ENCODE peak calls at places on chromosomes 3 and 15, in five cellular contexts. J is GM12878, I is K562, Q is HepG2, G is H1. R is an unnamed sample.
A peak's percentile ranks its signal among the peaks of the same experiment; 100 is the strongest.

GRCh38 chr15:83398591-83398990 is 48.5 kb upstream of the SH3GL3 start:
- DNase-seq in J (no peak), I (no peak), Q (no peak), G (no peak), R (no peak)

GRCh38 chr15:99407716-99408115 is 156.4 kb downstream of the LRRC28 start:
- DNase-seq in J (no peak), I (no peak), Q (no peak), G (no peak), R (no peak)

GRCh38 chr3:64157150-64158035 is 67.9 kb downstream of the PRICKLE2 start:
- DNase-seq in J (no peak), I (no peak), Q (no peak), G (no peak), R (peak; percentile 20)

GRCh38 chr15:87349181-87349580 is 907.4 kb downstream of the NTRK3 start:
- DNase-seq in J (no peak), I (no peak), Q (no peak), G (no peak), R (peak; percentile 4)

GRCh38 chr3:170961616-170962400 is 53.4 kb upstream of the EIF5A2 start:
- DNase-seq in J (no peak), I (peak; percentile 15), Q (peak; percentile 76), G (no peak), R (peak; percentile 26)

GRCh38 chr3:194058189-194058571 is 77.8 kb upstream of the HES1 start:
- DNase-seq in J (no peak), I (peak; percentile 37), Q (peak; percentile 65), G (peak; percentile 69), R (peak; percentile 34)

GRCh38 chr3:81592101-81592500 is 169.3 kb downstream of the GBE1 start:
- DNase-seq in J (no peak), I (no peak), Q (no peak), G (no peak), R (no peak)

GRCh38 chr3:196024968-196025367 is 56.9 kb downstream of the TFRC start:
- DNase-seq in J (no peak), I (no peak), Q (no peak), G (no peak), R (no peak)

GRCh38 chr15:49813615-49814014 is 192.8 kb downstream of the DTWD1 start:
- DNase-seq in J (no peak), I (no peak), Q (no peak), G (no peak), R (no peak)

GRCh38 chr3:99218468-99218867 is 317.0 kb upstream of the DCBLD2 start:
- DNase-seq in J (no peak), I (no peak), Q (no peak), G (no peak), R (no peak)

GRCh38 chr15:39127925-39128617 is 452.8 kb upstream of the THBS1 start:
- DNase-seq in J (no peak), I (peak; percentile 27), Q (peak; percentile 98), G (no peak), R (no peak)

GRCh38 chr3:142211034-142211433 is 14.4 kb downstream of the GK5 start:
- DNase-seq in J (no peak), I (no peak), Q (no peak), G (no peak), R (peak; percentile 29)

GRCh38 chr15:31032959-31033358 is 41.5 kb upstream of the MTMR10 start:
- DNase-seq in J (no peak), I (no peak), Q (no peak), G (no peak), R (no peak)

GRCh38 chr15:74695597-74696397 is at the start of gene EDC3:
- DNase-seq in J (peak; percentile 40), I (peak; percentile 89), Q (peak; percentile 79), G (peak; percentile 33), R (peak; percentile 92)

GRCh38 chr3:64291345-64291744 is 66.1 kb upstream of the PRICKLE2 start:
- DNase-seq in J (no peak), I (no peak), Q (no peak), G (no peak), R (no peak)

GRCh38 chr3:15265655-15266509 is 59.8 kb downstream of the CAPN7 start:
- DNase-seq in J (no peak), I (no peak), Q (no peak), G (no peak), R (no peak)

GRCh38 chr15:50828610-50829206 is 63.2 kb upstream of the SPPL2A start:
- DNase-seq in J (no peak), I (peak; percentile 17), Q (peak; percentile 70), G (no peak), R (no peak)

GRCh38 chr3:43246956-43247355 is 39.4 kb upstream of the SNRK start:
- DNase-seq in J (no peak), I (no peak), Q (no peak), G (no peak), R (no peak)

GRCh38 chr3:47283193-47283537 is 421 bp downstream of the KLHL18 start:
- DNase-seq in J (no peak), I (no peak), Q (no peak), G (no peak), R (no peak)

GRCh38 chr3:119745942-119746341 is 36.0 kb upstream of the NR1I2 start:
- DNase-seq in J (no peak), I (no peak), Q (no peak), G (no peak), R (no peak)

GRCh38 chr3:123632161-123632655 is 47.4 kb upstream of the HACD2 start:
- DNase-seq in J (no peak), I (no peak), Q (no peak), G (no peak), R (no peak)

GRCh38 chr3:71753716-71754609 is at the start of gene GPR27:
- DNase-seq in J (no peak), I (no peak), Q (no peak), G (no peak), R (peak; percentile 85)

GRCh38 chr15:99343836-99344551 is 92.7 kb downstream of the LRRC28 start:
- DNase-seq in J (no peak), I (no peak), Q (no peak), G (peak; percentile 21), R (peak; percentile 30)

GRCh38 chr3:29789686-29790085 is 508.8 kb downstream of the RBMS3 start:
- DNase-seq in J (no peak), I (no peak), Q (no peak), G (no peak), R (peak; percentile 2)

GRCh38 chr3:100089802-100090668 is 24.3 kb downstream of the FILIP1L start:
- DNase-seq in J (no peak), I (peak; percentile 55), Q (peak; percentile 67), G (peak; percentile 10), R (no peak)

GRCh38 chr15:51234181-51234927 is 104.0 kb downstream of the CYP19A1 start:
- DNase-seq in J (no peak), I (no peak), Q (no peak), G (no peak), R (no peak)

GRCh38 chr3:55571216-55571813 is 84.2 kb upstream of the WNT5A start:
- DNase-seq in J (peak; percentile 34), I (no peak), Q (no peak), G (no peak), R (no peak)

GRCh38 chr3:65398953-65399352 is 639.8 kb downstream of the MAGI1 start:
- DNase-seq in J (no peak), I (no peak), Q (no peak), G (no peak), R (no peak)

GRCh38 chr15:56215769-56216168 is 27.9 kb downstream of the RFX7 start:
- DNase-seq in J (no peak), I (no peak), Q (no peak), G (no peak), R (no peak)

GRCh38 chr3:47057212-47057671 is 77.8 kb downstream of the NBEAL2 start:
- DNase-seq in J (no peak), I (no peak), Q (no peak), G (no peak), R (no peak)

GRCh38 chr3:105584351-105584790 is 217.7 kb downstream of the ALCAM start:
- DNase-seq in J (no peak), I (no peak), Q (no peak), G (no peak), R (no peak)

GRCh38 chr15:77029166-77030041 is 34.5 kb downstream of the PSTPIP1 start:
- DNase-seq in J (no peak), I (no peak), Q (no peak), G (no peak), R (peak; percentile 24)

GRCh38 chr3:151327571-151328198 is 1.7 kb downstream of the P2RY13 start:
- DNase-seq in J (no peak), I (no peak), Q (no peak), G (no peak), R (peak; percentile 7)

GRCh38 chr3:163560459-163560858 is 1517.8 kb downstream of the SI start:
- DNase-seq in J (no peak), I (no peak), Q (no peak), G (no peak), R (no peak)

GRCh38 chr3:16865335-16865734 is 19.4 kb upstream of the PLCL2 start:
- DNase-seq in J (no peak), I (no peak), Q (no peak), G (no peak), R (no peak)

GRCh38 chr3:16864610-16865313 is 20.0 kb upstream of the PLCL2 start:
- DNase-seq in J (no peak), I (no peak), Q (peak; percentile 4), G (no peak), R (no peak)

GRCh38 chr3:16868513-16868912 is 16.2 kb upstream of the PLCL2 start:
- DNase-seq in J (no peak), I (no peak), Q (no peak), G (no peak), R (no peak)

GRCh38 chr3:16869606-16870005 is 15.1 kb upstream of the PLCL2 start:
- DNase-seq in J (no peak), I (no peak), Q (no peak), G (no peak), R (no peak)

GRCh38 chr3:16866447-16867025 is 18.2 kb upstream of the PLCL2 start:
- DNase-seq in J (no peak), I (no peak), Q (no peak), G (no peak), R (no peak)
- TF ChIP-seq MAX in J (no peak), I (no peak), Q (no peak), G (no peak), R (no peak)

GRCh38 chr3:37945803-37946530 is 44.6 kb upstream of the VILL start:
- DNase-seq in J (no peak), I (no peak), Q (no peak), G (no peak), R (peak; percentile 89)
- TF ChIP-seq POLR2AphosphoS5 in J (no peak), I (no peak), Q (no peak), G (no peak), R (peak; percentile 46)

GRCh38 chr3:128482857-128483656 is 9.9 kb downstream of the GATA2 start:
- DNase-seq in J (no peak), I (peak; percentile 74), Q (no peak), G (no peak), R (peak; percentile 63)

GRCh38 chr3:128484404-128485282 is 8.4 kb downstream of the GATA2 start:
- DNase-seq in J (no peak), I (no peak), Q (no peak), G (no peak), R (peak; percentile 59)

GRCh38 chr3:128485283-128486156 is 7.5 kb downstream of the GATA2 start:
- DNase-seq in J (no peak), I (no peak), Q (no peak), G (no peak), R (no peak)

GRCh38 chr3:128482175-128482856 is 10.7 kb downstream of the GATA2 start:
- DNase-seq in J (no peak), I (no peak), Q (no peak), G (no peak), R (peak; percentile 47)

GRCh38 chr3:128483657-128484403 is 9.2 kb downstream of the GATA2 start:
- DNase-seq in J (no peak), I (no peak), Q (no peak), G (no peak), R (no peak)
- TF ChIP-seq TAF1 in J (no peak), I (no peak), Q (no peak), G (no peak), R (no peak)

GRCh38 chr3:148106062-148106461 is 591.6 kb upstream of the AGTR1 start:
- DNase-seq in J (no peak), I (no peak), Q (no peak), G (no peak), R (no peak)
- TF ChIP-seq MAX in J (no peak), I (no peak), Q (no peak), G (no peak), R (no peak)